ENCODE peak calls at places on chromosomes 3 and 15, in four cellular contexts. One of them, this sample, is unnamed.

GRCh38 chr3:150697646-150698045 is 6.1 kb downstream of the ERICH6 start:
- DNase-seq in IMR-90: peak
- DNase-seq in WERI-Rb-1: no peak
- DNase-seq in PC-9: no peak
- DNase-seq in this sample: no peak

GRCh38 chr15:63500265-63501250 is 3.8 kb upstream of the USP3 start:
- DNase-seq in IMR-90: no peak
- DNase-seq in PC-9: peak
- DNase-seq in WERI-Rb-1: no peak
- DNase-seq in this sample: no peak

GRCh38 chr15:42344763-42345162 is 14.5 kb upstream of the CAPN3 start:
- DNase-seq in IMR-90: peak
- DNase-seq in WERI-Rb-1: no peak
- DNase-seq in PC-9: no peak
- DNase-seq in this sample: no peak

GRCh38 chr3:165513715-165514711 is 317.8 kb upstream of the SLITRK3 start:
- DNase-seq in IMR-90: no peak
- DNase-seq in WERI-Rb-1: no peak
- DNase-seq in PC-9: no peak
- DNase-seq in this sample: no peak

GRCh38 chr15:32641517-32642059 is at the start of gene SCG5:
- DNase-seq in IMR-90: peak
- DNase-seq in PC-9: no peak
- DNase-seq in WERI-Rb-1: no peak
- DNase-seq in this sample: no peak

GRCh38 chr3:8266679-8267267 is 234.8 kb upstream of the LMCD1 start:
- DNase-seq in PC-9: peak
- DNase-seq in IMR-90: no peak
- DNase-seq in WERI-Rb-1: no peak
- DNase-seq in this sample: no peak

GRCh38 chr3:176906046-176906905 is 291.0 kb downstream of the TBL1XR1 start:
- DNase-seq in PC-9: peak
- DNase-seq in WERI-Rb-1: no peak
- DNase-seq in IMR-90: peak
- DNase-seq in this sample: no peak

GRCh38 chr15:71883447-71883846 is 73.1 kb downstream of the NR2E3 start:
- DNase-seq in WERI-Rb-1: no peak
- DNase-seq in PC-9: no peak
- DNase-seq in IMR-90: no peak
- DNase-seq in this sample: no peak

GRCh38 chr3:190807719-190808375 is 54.6 kb downstream of the GMNC start:
- DNase-seq in IMR-90: no peak
- DNase-seq in WERI-Rb-1: no peak
- DNase-seq in PC-9: peak
- DNase-seq in this sample: no peak

GRCh38 chr3:50525987-50526386 is 22.6 kb upstream of the CACNA2D2 start:
- DNase-seq in WERI-Rb-1: no peak
- DNase-seq in IMR-90: peak
- DNase-seq in PC-9: peak
- DNase-seq in this sample: no peak

GRCh38 chr3:197023241-197023997 is 6.2 kb downstream of the MELTF start:
- DNase-seq in PC-9: no peak
- DNase-seq in IMR-90: no peak
- DNase-seq in WERI-Rb-1: no peak
- DNase-seq in this sample: no peak

GRCh38 chr3:52820741-52821140 is 9.7 kb downstream of the ITIH4 start:
- DNase-seq in IMR-90: peak
- DNase-seq in PC-9: peak
- DNase-seq in WERI-Rb-1: peak
- DNase-seq in this sample: no peak

GRCh38 chr15:44028349-44028748 is 166.7 kb downstream of the FRMD5 start:
- DNase-seq in WERI-Rb-1: peak
- DNase-seq in IMR-90: peak
- DNase-seq in PC-9: no peak
- DNase-seq in this sample: no peak

GRCh38 chr3:38136272-38136806 is 588 bp downstream of the ACAA1 start:
- DNase-seq in PC-9: no peak
- DNase-seq in WERI-Rb-1: no peak
- DNase-seq in IMR-90: peak
- DNase-seq in this sample: no peak

GRCh38 chr3:131704084-131704483 is 201.3 kb upstream of the MRPL3 start:
- DNase-seq in WERI-Rb-1: no peak
- DNase-seq in PC-9: no peak
- DNase-seq in IMR-90: no peak
- DNase-seq in this sample: no peak

GRCh38 chr3:64574194-64574593 is 113.6 kb downstream of the ADAMTS9 start:
- DNase-seq in IMR-90: no peak
- DNase-seq in WERI-Rb-1: no peak
- DNase-seq in PC-9: no peak
- DNase-seq in this sample: no peak

GRCh38 chr3:28347374-28348285 is 891 bp upstream of the ZCWPW2 start:
- DNase-seq in PC-9: no peak
- DNase-seq in IMR-90: peak
- DNase-seq in WERI-Rb-1: no peak
- DNase-seq in this sample: no peak

GRCh38 chr3:20049275-20049674 is 9.0 kb downstream of the KAT2B start:
- DNase-seq in WERI-Rb-1: no peak
- DNase-seq in IMR-90: no peak
- DNase-seq in PC-9: no peak
- DNase-seq in this sample: no peak

GRCh38 chr3:105157766-105158085 is 209.0 kb upstream of the ALCAM start:
- DNase-seq in IMR-90: no peak
- DNase-seq in PC-9: peak
- DNase-seq in WERI-Rb-1: no peak
- DNase-seq in this sample: no peak

GRCh38 chr3:8550619-8551018 is 49.0 kb downstream of the LMCD1 start:
- DNase-seq in WERI-Rb-1: no peak
- DNase-seq in PC-9: no peak
- DNase-seq in IMR-90: no peak
- DNase-seq in this sample: no peak

GRCh38 chr3:37520802-37521350 is 340.8 kb upstream of the CTDSPL start:
- DNase-seq in IMR-90: no peak
- DNase-seq in WERI-Rb-1: no peak
- DNase-seq in PC-9: no peak
- DNase-seq in this sample: no peak

GRCh38 chr15:65221708-65222107 is 10.4 kb upstream of the CILP start:
- DNase-seq in PC-9: no peak
- DNase-seq in IMR-90: no peak
- DNase-seq in WERI-Rb-1: no peak
- DNase-seq in this sample: no peak

GRCh38 chr3:184525337-184526157 is 36.0 kb upstream of the EPHB3 start:
- DNase-seq in PC-9: no peak
- DNase-seq in WERI-Rb-1: no peak
- DNase-seq in IMR-90: no peak
- DNase-seq in this sample: no peak

GRCh38 chr3:141228385-141228784 is 3.2 kb upstream of the PXYLP1 start:
- DNase-seq in PC-9: no peak
- DNase-seq in IMR-90: no peak
- DNase-seq in WERI-Rb-1: no peak
- DNase-seq in this sample: no peak

GRCh38 chr3:151468284-151468917 is 7.5 kb upstream of the IGSF10 start:
- DNase-seq in IMR-90: peak
- DNase-seq in WERI-Rb-1: peak
- DNase-seq in PC-9: peak
- DNase-seq in this sample: no peak

GRCh38 chr3:40971191-40972168 is 227.8 kb upstream of the CTNNB1 start:
- DNase-seq in IMR-90: peak
- DNase-seq in PC-9: peak
- DNase-seq in WERI-Rb-1: no peak
- DNase-seq in this sample: no peak

GRCh38 chr3:42829083-42829627 is 19.9 kb downstream of the ACKR2 start:
- DNase-seq in PC-9: peak
- DNase-seq in IMR-90: no peak
- DNase-seq in WERI-Rb-1: no peak
- DNase-seq in this sample: no peak

GRCh38 chr3:42827654-42828053 is 18.4 kb downstream of the ACKR2 start:
- DNase-seq in WERI-Rb-1: no peak
- DNase-seq in IMR-90: no peak
- DNase-seq in PC-9: no peak
- DNase-seq in this sample: no peak

GRCh38 chr3:42830437-42831320 is 21.4 kb downstream of the ACKR2 start:
- DNase-seq in WERI-Rb-1: no peak
- DNase-seq in IMR-90: peak
- DNase-seq in PC-9: no peak
- DNase-seq in this sample: no peak

GRCh38 chr3:42829628-42830436 is 20.6 kb downstream of the ACKR2 start:
- DNase-seq in PC-9: no peak
- DNase-seq in WERI-Rb-1: no peak
- DNase-seq in IMR-90: no peak
- DNase-seq in this sample: no peak

GRCh38 chr3:42831321-42831713 is 22.1 kb downstream of the ACKR2 start:
- DNase-seq in WERI-Rb-1: peak
- DNase-seq in IMR-90: peak
- DNase-seq in PC-9: peak
- DNase-seq in this sample: no peak
- TF ChIP-seq CTCF in WERI-Rb-1: peak
- TF ChIP-seq CTCF in IMR-90: peak
- TF ChIP-seq CTCF in PC-9: peak
- TF ChIP-seq CTCF in this sample: peak

DNA sequence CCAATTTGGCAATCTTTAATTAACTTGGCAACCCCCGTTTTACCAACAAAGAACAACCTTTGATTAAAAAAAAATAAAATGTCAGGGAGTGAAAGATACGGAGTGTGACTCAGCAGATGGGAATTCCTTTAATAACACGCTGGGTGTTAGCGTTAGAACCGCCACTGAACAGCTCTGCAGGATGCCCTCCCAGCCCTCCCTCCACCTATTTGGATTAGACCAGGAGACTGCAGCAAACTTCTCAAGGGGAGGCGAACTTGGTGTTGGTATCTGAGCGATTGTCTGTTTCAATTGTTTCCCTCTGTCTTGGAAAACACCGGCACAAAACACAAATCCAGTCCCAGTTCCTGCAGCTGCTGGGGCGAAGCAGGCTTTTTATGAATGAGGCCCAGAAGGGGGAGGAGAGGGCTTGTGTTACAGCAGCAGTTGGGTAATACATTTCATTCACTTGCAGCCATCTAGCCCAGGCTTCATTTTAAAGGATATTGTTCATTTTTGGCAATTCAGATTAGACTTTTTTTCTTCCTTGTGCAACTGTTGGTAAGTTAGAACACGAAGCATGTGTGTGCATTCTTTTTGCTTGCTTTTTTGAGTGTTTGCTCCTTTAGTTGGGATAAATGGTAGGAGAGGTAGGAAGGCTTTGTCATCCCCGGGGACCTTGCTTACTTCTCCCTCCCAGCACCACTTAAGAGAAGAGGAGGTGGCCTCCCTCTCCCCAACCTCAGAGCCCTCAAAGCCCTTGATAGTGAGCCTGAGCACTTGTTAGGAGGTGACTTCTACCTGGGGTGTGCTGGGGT is 152.3 kb downstream of the IGF1R start:
- DNase-seq in PC-9: peak
- DNase-seq in WERI-Rb-1: peak
- DNase-seq in IMR-90: peak
- DNase-seq in this sample: no peak
- TF ChIP-seq CTCF in PC-9: no peak
- TF ChIP-seq CTCF in WERI-Rb-1: no peak
- TF ChIP-seq CTCF in IMR-90: no peak
- TF ChIP-seq CTCF in this sample: peak

GRCh38 chr3:130699765-130700164 is 46.9 kb downstream of the PIK3R4 start:
- DNase-seq in PC-9: no peak
- DNase-seq in IMR-90: peak
- DNase-seq in WERI-Rb-1: no peak
- DNase-seq in this sample: no peak
- TF ChIP-seq CTCF in PC-9: peak
- TF ChIP-seq CTCF in IMR-90: peak
- TF ChIP-seq CTCF in WERI-Rb-1: no peak
- TF ChIP-seq CTCF in this sample: peak

GRCh38 chr15:88193415-88193814 is 63.1 kb downstream of the NTRK3 start:
- DNase-seq in WERI-Rb-1: no peak
- DNase-seq in PC-9: no peak
- DNase-seq in IMR-90: no peak
- DNase-seq in this sample: no peak
- TF ChIP-seq CTCF in WERI-Rb-1: peak
- TF ChIP-seq CTCF in PC-9: peak
- TF ChIP-seq CTCF in IMR-90: no peak
- TF ChIP-seq CTCF in this sample: no peak

DNA sequence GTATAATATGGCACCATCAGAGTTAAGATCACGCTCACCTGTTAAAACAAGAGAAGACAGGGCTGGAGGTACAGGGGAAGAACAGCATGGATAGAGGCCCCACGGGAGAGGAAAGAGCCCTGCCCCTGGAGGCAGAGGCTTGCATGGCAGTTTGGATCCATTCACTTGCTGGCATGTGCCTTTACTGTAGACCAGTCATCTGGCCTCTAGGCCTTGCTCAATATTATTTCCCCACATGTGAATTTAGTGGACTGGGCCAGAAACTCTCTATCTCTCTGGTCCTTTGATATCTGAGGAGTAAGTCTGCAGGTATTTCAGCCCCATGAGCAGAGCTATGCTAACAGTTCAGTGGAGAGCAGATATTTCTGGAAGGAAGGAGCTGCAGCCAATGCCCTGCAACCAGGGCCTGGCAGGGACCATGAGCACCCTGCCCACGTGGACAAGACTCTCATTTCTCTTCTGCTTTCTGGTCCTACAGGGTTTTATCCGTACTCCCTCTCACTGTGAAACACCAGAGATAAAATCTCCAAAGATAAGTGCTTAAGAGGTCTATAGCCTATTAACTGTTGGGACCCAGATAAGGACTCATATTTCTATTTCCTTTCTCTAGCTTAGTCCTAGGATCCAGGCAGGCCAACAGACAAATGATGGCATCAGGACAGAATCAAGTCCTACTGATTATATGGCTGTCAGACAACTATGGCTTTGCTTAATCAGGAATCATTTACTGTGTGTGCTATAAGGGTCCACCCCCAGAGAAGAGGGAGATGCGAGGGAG is 65.0 kb downstream of the CLDN11 start:
- DNase-seq in IMR-90: no peak
- DNase-seq in PC-9: no peak
- DNase-seq in WERI-Rb-1: no peak
- DNase-seq in this sample: no peak
- TF ChIP-seq CTCF in IMR-90: peak
- TF ChIP-seq CTCF in PC-9: peak
- TF ChIP-seq CTCF in WERI-Rb-1: peak
- TF ChIP-seq CTCF in this sample: peak

This sample was measured in chondrocyte.